ENCODE peak calls at places on chromosomes 16 and 17, in ten cellular contexts. T is pancreas; L is tibial artery; F is CD8-positive, alpha-beta T cell; I is lung; K is GM23248; A is endodermal cell; C is Peyer's patch; J is cardiac muscle cell; N is mesendoderm. U is an unnamed sample. For H3K27me3, the result is how much of the 10 kb centered on the place peaks cover.

GRCh38 chr17:27153005-27153404 is 140.9 kb upstream of the WSB1 start:
- DNase-seq in T (no peak), L (no peak), F (no peak), I (no peak), K (peak), A (no peak), C (no peak), J (no peak), N (no peak), U (no peak)

GRCh38 chr16:86356804-86357203 is 153.5 kb upstream of the FOXF1 start:
- DNase-seq in T (no peak), L (no peak), F (no peak), I (no peak), K (no peak), A (no peak), C (no peak), J (no peak), N (no peak), U (no peak)

GRCh38 chr17:48457080-48457836 is 27.2 kb upstream of the SKAP1 start:
- DNase-seq in T (peak), L (peak), F (peak), I (peak), K (peak), A (peak), C (peak), J (peak), N (peak), U (peak)

GRCh38 chr17:49495842-49496182 is 719 bp downstream of the NGFR start:
- DNase-seq in T (no peak), L (no peak), F (no peak), I (no peak), K (no peak), A (peak), C (no peak), J (no peak), N (no peak), U (peak)

GRCh38 chr17:48564200-48565023 is 13.7 kb downstream of the HOXB4 start:
- DNase-seq in T (no peak), L (no peak), F (no peak), I (no peak), K (peak), A (peak), C (peak), J (no peak), N (no peak), U (peak)

GRCh38 chr16:27355610-27356009 is 41.8 kb downstream of the IL4R start:
- DNase-seq in T (no peak), L (no peak), F (peak), I (peak), K (peak), A (peak), C (peak), J (no peak), N (peak), U (peak)

GRCh38 chr17:30104575-30105339 is 11.9 kb upstream of the NSRP1 start:
- DNase-seq in T (peak), L (peak), F (peak), I (peak), K (peak), A (peak), C (peak), J (peak), N (peak), U (peak)

GRCh38 chr16:1475552-1476114 is 805 bp upstream of the CLCN7 start:
- DNase-seq in T (peak), L (no peak), F (no peak), I (no peak), K (no peak), A (no peak), C (no peak), J (no peak), N (no peak), U (no peak)

GRCh38 chr17:57599271-57600045 is 145.6 kb downstream of the CCDC182 start:
- DNase-seq in T (no peak), L (no peak), F (peak), I (no peak), K (no peak), A (no peak), C (peak), J (no peak), N (no peak), U (no peak)

GRCh38 chr16:80263848-80264694 is 276.7 kb upstream of the DYNLRB2 start:
- DNase-seq in T (no peak), L (no peak), F (no peak), I (no peak), K (no peak), A (no peak), C (no peak), J (no peak), N (no peak), U (no peak)

GRCh38 chr17:77769762-77770161 is 188.7 kb upstream of the TNRC6C start:
- DNase-seq in T (no peak), L (no peak), F (no peak), I (no peak), K (no peak), A (peak), C (no peak), J (no peak), N (no peak), U (no peak)

GRCh38 chr17:41301916-41302901 is at the start of gene KRTAP29-1:
- DNase-seq in T (no peak), L (no peak), F (no peak), I (no peak), K (no peak), A (peak), C (no peak), J (no peak), N (no peak), U (no peak)

GRCh38 chr16:81469183-81469677 is 24.6 kb downstream of the CMIP start:
- DNase-seq in T (no peak), L (no peak), F (no peak), I (no peak), K (no peak), A (no peak), C (no peak), J (no peak), N (no peak), U (no peak)

GRCh38 chr17:20127660-20128413 is 118.7 kb downstream of the SPECC1 start:
- DNase-seq in T (no peak), L (no peak), F (no peak), I (no peak), K (peak), A (no peak), C (no peak), J (peak), N (no peak), U (no peak)

GRCh38 chr16:56549744-56550385 is 15.0 kb upstream of the MT4 start:
- DNase-seq in T (no peak), L (no peak), F (no peak), I (no peak), K (peak), A (no peak), C (no peak), J (no peak), N (no peak), U (no peak)

GRCh38 chr17:58189436-58190146 is 2.9 kb upstream of the EPX start:
- DNase-seq in T (no peak), L (peak), F (no peak), I (peak), K (peak), A (no peak), C (peak), J (no peak), N (no peak), U (no peak)

GRCh38 chr17:48153711-48154642 is 46.4 kb downstream of the SNX11 start:
- DNase-seq in T (peak), L (no peak), F (no peak), I (no peak), K (peak), A (peak), C (peak), J (peak), N (peak), U (peak)

GRCh38 chr17:13542612-13543011 is 59.1 kb downstream of the HS3ST3A1 start:
- DNase-seq in T (no peak), L (no peak), F (no peak), I (no peak), K (no peak), A (no peak), C (no peak), J (no peak), N (no peak), U (no peak)

GRCh38 chr17:74235040-74235581 is 21.7 kb downstream of the TTYH2 start:
- DNase-seq in T (no peak), L (no peak), F (no peak), I (no peak), K (no peak), A (no peak), C (no peak), J (no peak), N (no peak), U (no peak)

GRCh38 chr16:73176577-73177013 is 128.7 kb upstream of the ZFHX3 start:
- DNase-seq in T (no peak), L (no peak), F (no peak), I (no peak), K (peak), A (no peak), C (no peak), J (peak), N (peak), U (peak)

GRCh38 chr17:62615503-62615902 is 12.0 kb upstream of the MRC2 start:
- DNase-seq in T (no peak), L (no peak), F (no peak), I (no peak), K (no peak), A (peak), C (no peak), J (no peak), N (peak), U (no peak)

GRCh38 chr17:55427587-55427882 is 5.9 kb upstream of the MMD start:
- DNase-seq in T (no peak), L (no peak), F (no peak), I (no peak), K (no peak), A (no peak), C (no peak), J (no peak), N (no peak), U (no peak)

GRCh38 chr17:3976675-3977171 is 12.5 kb upstream of the ATP2A3 start:
- DNase-seq in T (peak), L (peak), F (no peak), I (peak), K (peak), A (no peak), C (peak), J (no peak), N (no peak), U (no peak)

GRCh38 chr17:68514809-68515208 is 2.6 kb downstream of the PRKAR1A start:
- DNase-seq in T (no peak), L (no peak), F (no peak), I (no peak), K (peak), A (peak), C (no peak), J (no peak), N (peak), U (no peak)

GRCh38 chr17:43332211-43332610 is 66.6 kb upstream of the ARL4D start:
- DNase-seq in T (no peak), L (no peak), F (no peak), I (no peak), K (no peak), A (no peak), C (no peak), J (no peak), N (no peak), U (no peak)

GRCh38 chr17:40068917-40069750 is 6.4 kb downstream of the THRA start:
- DNase-seq in T (peak), L (peak), F (peak), I (peak), K (peak), A (peak), C (peak), J (peak), N (peak), U (peak)

GRCh38 chr17:78341559-78342437 is 18.1 kb downstream of the SOCS3 start:
- DNase-seq in T (peak), L (peak), F (no peak), I (no peak), K (peak), A (peak), C (peak), J (peak), N (peak), U (peak)

GRCh38 chr16:12570046-12570618 is 233.6 kb downstream of the CPPED1 start:
- DNase-seq in T (no peak), L (no peak), F (no peak), I (no peak), K (no peak), A (no peak), C (no peak), J (no peak), N (no peak), U (no peak)

GRCh38 chr16:8587065-8587464 is 3.2 kb downstream of the TMEM114 start:
- DNase-seq in T (no peak), L (no peak), F (no peak), I (no peak), K (no peak), A (no peak), C (no peak), J (no peak), N (no peak), U (no peak)

GRCh38 chr17:41737680-41738023 is 3.2 kb upstream of the HAP1 start:
- DNase-seq in T (no peak), L (no peak), F (no peak), I (no peak), K (no peak), A (peak), C (no peak), J (no peak), N (no peak), U (no peak)

GRCh38 chr17:59409336-59410048 is 78.0 kb downstream of the YPEL2 start:
- DNase-seq in T (no peak), L (no peak), F (no peak), I (no peak), K (no peak), A (no peak), C (no peak), J (no peak), N (peak), U (no peak)

GRCh38 chr16:22348296-22348695 is 26.1 kb downstream of the CDR2 start:
- DNase-seq in T (no peak), L (no peak), F (no peak), I (no peak), K (peak), A (no peak), C (no peak), J (no peak), N (no peak), U (no peak)

DNA sequence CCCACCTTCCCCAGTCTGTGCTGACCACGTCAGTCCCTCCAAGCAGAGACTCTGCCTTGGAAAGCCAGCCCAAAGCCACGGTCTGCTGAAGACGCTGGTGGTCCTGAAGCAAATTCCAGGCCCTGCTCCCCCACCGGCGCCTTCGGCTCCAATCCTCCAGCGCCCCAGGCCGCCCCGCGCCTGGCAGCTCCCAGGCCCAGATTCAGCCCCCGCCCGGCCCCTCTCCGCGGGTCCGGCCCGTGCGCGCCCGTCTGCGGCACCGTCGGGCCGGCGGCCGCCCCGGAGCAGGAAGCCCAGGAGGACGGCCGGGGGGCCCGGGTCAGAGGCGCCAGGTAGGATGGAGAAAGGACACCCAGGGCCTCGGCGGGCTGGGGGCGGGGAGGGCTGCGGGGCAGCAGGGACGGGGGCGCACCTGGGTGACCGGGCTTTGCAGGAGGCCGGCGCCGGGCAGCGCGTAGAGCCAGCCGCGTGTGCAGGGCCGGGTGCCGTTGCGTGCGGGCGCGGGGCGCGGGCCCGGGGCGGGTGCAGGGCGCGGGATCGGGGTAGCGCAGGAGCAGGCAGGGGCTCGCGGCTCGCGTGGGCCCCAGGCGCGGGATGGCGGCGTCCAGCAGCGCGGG is 621 bp upstream of the SLC22A31 start:
- DNase-seq in T (peak), L (no peak), F (no peak), I (no peak), K (no peak), A (no peak), C (no peak), J (no peak), N (no peak), U (peak)
- H3K27me3 ChIP-seq in T (under half), L (under half), F (under half), I (under half), K (under half), A (half or more), C (under half), J (half or more), N (under half), U (under half)

GRCh38 chr17:81488276-81488860 is 24.2 kb downstream of the ACTG1 start:
- DNase-seq in T (peak), L (no peak), F (no peak), I (no peak), K (peak), A (no peak), C (no peak), J (no peak), N (no peak), U (peak)
- H3K4me3 ChIP-seq in T (peak), L (peak), F (peak), I (peak), K (peak), A (peak), C (peak), J (peak), N (no peak), U (peak)

GRCh38 chr17:46866747-46867146 is 15.4 kb downstream of the WNT9B start:
- DNase-seq in T (no peak), L (no peak), F (no peak), I (no peak), K (no peak), A (peak), C (no peak), J (no peak), N (no peak), U (no peak)

GRCh38 chr17:46863383-46864121 is 12.2 kb downstream of the WNT9B start:
- DNase-seq in T (no peak), L (no peak), F (no peak), I (no peak), K (no peak), A (peak), C (no peak), J (no peak), N (no peak), U (no peak)

GRCh38 chr17:46865100-46865499 is 13.7 kb downstream of the WNT9B start:
- DNase-seq in T (no peak), L (no peak), F (no peak), I (no peak), K (peak), A (peak), C (no peak), J (peak), N (peak), U (peak)

GRCh38 chr17:46868689-46869187 is 17.4 kb downstream of the WNT9B start:
- DNase-seq in T (no peak), L (no peak), F (no peak), I (no peak), K (peak), A (no peak), C (no peak), J (no peak), N (no peak), U (no peak)

DNA sequence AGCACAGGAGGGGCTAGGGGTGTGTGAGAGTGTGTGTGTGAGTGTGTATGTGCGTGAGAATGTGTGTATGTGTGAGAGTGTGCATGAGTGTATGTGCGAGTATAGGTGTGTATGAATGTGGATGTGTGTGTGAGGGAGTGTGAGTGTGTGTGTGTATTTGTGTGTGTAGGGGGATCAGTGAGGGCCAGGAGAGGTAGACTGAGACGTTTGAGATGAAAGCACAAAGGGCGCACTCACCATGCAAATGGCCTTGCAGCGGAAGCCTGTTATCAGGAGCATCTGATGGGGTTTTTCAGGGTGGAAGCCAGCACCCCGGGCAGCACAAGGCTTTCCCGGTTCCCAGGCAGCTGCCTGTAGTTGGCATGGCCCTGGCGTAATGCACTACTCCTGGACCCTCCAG is 14.9 kb downstream of the WNT9B start:
- DNase-seq in T (no peak), L (no peak), F (no peak), I (no peak), K (no peak), A (peak), C (no peak), J (no peak), N (no peak), U (no peak)
- H3K27me3 ChIP-seq in T (under half), L (under half), F (under half), I (under half), K (under half), A (under half), C (under half), J (under half), N (under half), U (under half)

DNA sequence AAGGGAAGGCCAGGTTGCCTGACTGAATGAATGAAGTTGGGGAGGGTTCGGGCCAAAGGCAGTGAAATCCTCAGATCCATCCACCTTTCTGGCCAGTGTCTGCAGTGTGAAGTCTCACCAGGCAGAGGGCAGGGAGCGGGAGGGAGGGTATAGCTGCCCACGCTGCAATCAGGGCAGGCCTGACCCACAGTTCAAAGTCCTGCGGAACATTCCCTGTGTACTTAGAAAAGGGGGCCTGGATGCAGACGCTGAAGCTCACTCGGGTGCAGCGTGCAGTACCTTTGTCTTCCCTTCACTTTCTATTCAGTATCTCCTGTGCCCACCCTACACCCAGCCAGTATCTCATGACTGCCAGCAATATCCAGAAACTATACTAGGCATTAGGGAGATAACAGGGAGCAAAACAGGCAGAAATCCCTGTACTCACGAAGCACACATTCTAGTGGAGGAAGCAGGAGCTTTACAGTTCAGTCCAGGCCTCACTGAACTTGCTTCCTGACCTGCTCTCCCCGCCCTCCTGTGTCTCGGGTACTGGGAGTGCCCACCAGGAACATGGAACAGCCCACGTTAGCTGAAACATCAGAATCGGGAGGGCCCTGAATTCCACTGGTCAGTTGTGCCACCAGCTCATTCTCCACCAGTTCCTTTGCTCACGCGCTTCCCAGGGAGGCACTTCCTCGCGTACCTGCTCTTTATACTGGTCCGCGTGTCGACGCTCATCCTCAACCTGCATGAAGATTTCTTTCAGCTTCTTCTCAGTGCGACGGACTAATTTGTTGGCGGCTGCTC is 42.2 kb downstream of the NDEL1 start:
- DNase-seq in T (no peak), L (no peak), F (no peak), I (no peak), K (no peak), A (peak), C (peak), J (no peak), N (no peak), U (peak)
- H3K4me3 ChIP-seq in T (no peak), L (no peak), F (no peak), I (no peak), K (no peak), A (no peak), C (no peak), J (no peak), N (no peak), U (no peak)

GRCh38 chr17:79587421-79587820 is 23.4 kb downstream of the RBFOX3 start:
- DNase-seq in T (no peak), L (no peak), F (no peak), I (no peak), K (no peak), A (no peak), C (no peak), J (no peak), N (no peak), U (no peak)
- H3K27me3 ChIP-seq in T (under half), L (under half), F (under half), I (under half), K (under half), A (under half), C (under half), J (under half), N (under half), U (under half)

GRCh38 chr16:30031477-30031918 is 427 bp upstream of the TLCD3B start:
- DNase-seq in T (no peak), L (no peak), F (no peak), I (no peak), K (no peak), A (peak), C (no peak), J (no peak), N (no peak), U (peak)
- H3K4me3 ChIP-seq in T (no peak), L (no peak), F (no peak), I (no peak), K (no peak), A (peak), C (no peak), J (no peak), N (no peak), U (peak)